ENCODE peak calls at places on chromosome 20, in five cellular contexts. One of them, this sample, is unnamed.

GRCh38 chr20:37627060-37627766 is 66.6 kb upstream of the CTNNBL1 start:
- DNase-seq in fibroblast of lung: peak
- DNase-seq in H9: peak
- DNase-seq in SHP77 treated with DMSO at 0.1 percent for 48 hours: no peak
- DNase-seq in GM20000: peak
- DNase-seq in this sample: peak

GRCh38 chr20:45704969-45705637 is at the start of gene WFDC10B:
- DNase-seq in fibroblast of lung: no peak
- DNase-seq in H9: no peak
- DNase-seq in SHP77 treated with DMSO at 0.1 percent for 48 hours: no peak
- DNase-seq in GM20000: no peak
- DNase-seq in this sample: no peak

GRCh38 chr20:59938221-59938620 is 1.9 kb downstream of the PPP1R3D start:
- DNase-seq in GM20000: no peak
- DNase-seq in H9: no peak
- DNase-seq in fibroblast of lung: peak
- DNase-seq in SHP77 treated with DMSO at 0.1 percent for 48 hours: no peak
- DNase-seq in this sample: peak

GRCh38 chr20:47336013-47336754 is 20.3 kb downstream of the ZMYND8 start:
- DNase-seq in SHP77 treated with DMSO at 0.1 percent for 48 hours: no peak
- DNase-seq in GM20000: no peak
- DNase-seq in fibroblast of lung: peak
- DNase-seq in H9: no peak
- DNase-seq in this sample: no peak

GRCh38 chr20:25178563-25179438 is 16.7 kb upstream of the ENTPD6 start:
- DNase-seq in H9: no peak
- DNase-seq in SHP77 treated with DMSO at 0.1 percent for 48 hours: peak
- DNase-seq in GM20000: peak
- DNase-seq in fibroblast of lung: peak
- DNase-seq in this sample: peak

GRCh38 chr20:25479638-25480037 is 72.2 kb downstream of the GINS1 start:
- DNase-seq in SHP77 treated with DMSO at 0.1 percent for 48 hours: no peak
- DNase-seq in H9: no peak
- DNase-seq in fibroblast of lung: no peak
- DNase-seq in GM20000: no peak
- DNase-seq in this sample: no peak

GRCh38 chr20:56440346-56441007 is 27.9 kb upstream of the RTF2 start:
- DNase-seq in H9: no peak
- DNase-seq in GM20000: peak
- DNase-seq in fibroblast of lung: peak
- DNase-seq in SHP77 treated with DMSO at 0.1 percent for 48 hours: no peak
- DNase-seq in this sample: peak

GRCh38 chr20:37270586-37271420 is 9.2 kb upstream of the GHRH start:
- DNase-seq in GM20000: peak
- DNase-seq in fibroblast of lung: peak
- DNase-seq in SHP77 treated with DMSO at 0.1 percent for 48 hours: no peak
- DNase-seq in H9: no peak
- DNase-seq in this sample: peak

GRCh38 chr20:58514321-58515239 is 619 bp downstream of the APCDD1L start:
- DNase-seq in H9: peak
- DNase-seq in GM20000: no peak
- DNase-seq in fibroblast of lung: peak
- DNase-seq in SHP77 treated with DMSO at 0.1 percent for 48 hours: no peak
- DNase-seq in this sample: peak

GRCh38 chr20:531608-532007 is 12.0 kb downstream of the CSNK2A1 start:
- DNase-seq in fibroblast of lung: no peak
- DNase-seq in GM20000: no peak
- DNase-seq in H9: no peak
- DNase-seq in SHP77 treated with DMSO at 0.1 percent for 48 hours: no peak
- DNase-seq in this sample: no peak

GRCh38 chr20:44495802-44496481 is 20.3 kb downstream of the TTPAL start:
- DNase-seq in fibroblast of lung: peak
- DNase-seq in H9: no peak
- DNase-seq in SHP77 treated with DMSO at 0.1 percent for 48 hours: no peak
- DNase-seq in GM20000: no peak
- DNase-seq in this sample: peak

GRCh38 chr20:56722042-56722441 is 92.9 kb downstream of the TFAP2C start:
- DNase-seq in GM20000: peak
- DNase-seq in H9: no peak
- DNase-seq in SHP77 treated with DMSO at 0.1 percent for 48 hours: no peak
- DNase-seq in fibroblast of lung: peak
- DNase-seq in this sample: no peak

GRCh38 chr20:3276400-3277015 is 37.5 kb upstream of the SLC4A11 start:
- DNase-seq in GM20000: peak
- DNase-seq in fibroblast of lung: peak
- DNase-seq in SHP77 treated with DMSO at 0.1 percent for 48 hours: peak
- DNase-seq in H9: peak
- DNase-seq in this sample: peak

GRCh38 chr20:19696620-19697019 is 61.4 kb upstream of the RIN2 start:
- DNase-seq in SHP77 treated with DMSO at 0.1 percent for 48 hours: no peak
- DNase-seq in H9: no peak
- DNase-seq in fibroblast of lung: no peak
- DNase-seq in GM20000: no peak
- DNase-seq in this sample: no peak

GRCh38 chr20:59004763-59005522 is 2.1 kb downstream of the CTSZ start:
- DNase-seq in fibroblast of lung: no peak
- DNase-seq in SHP77 treated with DMSO at 0.1 percent for 48 hours: no peak
- DNase-seq in GM20000: peak
- DNase-seq in H9: no peak
- DNase-seq in this sample: no peak

GRCh38 chr20:23391707-23392310 is 29.5 kb downstream of the NAPB start:
- DNase-seq in H9: no peak
- DNase-seq in GM20000: no peak
- DNase-seq in fibroblast of lung: no peak
- DNase-seq in SHP77 treated with DMSO at 0.1 percent for 48 hours: no peak
- DNase-seq in this sample: no peak

GRCh38 chr20:56934888-56935287 is 305.8 kb downstream of the TFAP2C start:
- DNase-seq in GM20000: no peak
- DNase-seq in H9: no peak
- DNase-seq in SHP77 treated with DMSO at 0.1 percent for 48 hours: no peak
- DNase-seq in fibroblast of lung: no peak
- DNase-seq in this sample: no peak

This sample was measured in choroid plexus epithelial cell.